ENCODE peak calls at places on chromosomes 7 and 10, in nine cellular contexts. One of them, this sample, is unnamed.

GRCh38 chr10:89342219-89342966 is 14.6 kb downstream of the IFIT3 start:
- DNase-seq in colonic mucosa: no peak
- DNase-seq in mucosa of descending colon: no peak
- DNase-seq in kidney epithelial cell: no peak
- DNase-seq in A549: peak
- DNase-seq in nephron progenitor cell: no peak
- DNase-seq in neural crest cell: no peak
- DNase-seq in coronary artery: no peak
- DNase-seq in RWPE1: peak
- DNase-seq in this sample: no peak

GRCh38 chr7:10931161-10931560 is 42.5 kb upstream of the PHF14 start:
- DNase-seq in colonic mucosa: no peak
- DNase-seq in mucosa of descending colon: no peak
- DNase-seq in kidney epithelial cell: no peak
- DNase-seq in A549: no peak
- DNase-seq in nephron progenitor cell: no peak
- DNase-seq in neural crest cell: no peak
- DNase-seq in coronary artery: no peak
- DNase-seq in RWPE1: no peak
- DNase-seq in this sample: no peak

GRCh38 chr10:44478040-44478439 is 93.1 kb upstream of the CXCL12 start:
- DNase-seq in colonic mucosa: no peak
- DNase-seq in mucosa of descending colon: no peak
- DNase-seq in kidney epithelial cell: no peak
- DNase-seq in A549: no peak
- DNase-seq in nephron progenitor cell: no peak
- DNase-seq in neural crest cell: no peak
- DNase-seq in coronary artery: no peak
- DNase-seq in RWPE1: no peak
- DNase-seq in this sample: no peak

GRCh38 chr10:116683061-116683601 is 59.2 kb downstream of the HSPA12A start:
- DNase-seq in colonic mucosa: no peak
- DNase-seq in mucosa of descending colon: no peak
- DNase-seq in kidney epithelial cell: no peak
- DNase-seq in A549: no peak
- DNase-seq in nephron progenitor cell: no peak
- DNase-seq in neural crest cell: no peak
- DNase-seq in coronary artery: no peak
- DNase-seq in RWPE1: no peak
- DNase-seq in this sample: no peak

GRCh38 chr7:121329460-121330052 is 756 bp downstream of the WNT16 start:
- DNase-seq in colonic mucosa: peak
- DNase-seq in mucosa of descending colon: peak
- DNase-seq in kidney epithelial cell: no peak
- DNase-seq in A549: peak
- DNase-seq in nephron progenitor cell: peak
- DNase-seq in neural crest cell: peak
- DNase-seq in coronary artery: no peak
- DNase-seq in RWPE1: no peak
- DNase-seq in this sample: peak

GRCh38 chr7:30005511-30005910 is 15.9 kb upstream of the SCRN1 start:
- DNase-seq in colonic mucosa: no peak
- DNase-seq in mucosa of descending colon: no peak
- DNase-seq in kidney epithelial cell: no peak
- DNase-seq in A549: no peak
- DNase-seq in nephron progenitor cell: no peak
- DNase-seq in neural crest cell: no peak
- DNase-seq in coronary artery: no peak
- DNase-seq in RWPE1: no peak
- DNase-seq in this sample: no peak

GRCh38 chr7:12674861-12675260 is 12.6 kb upstream of the ARL4A start:
- DNase-seq in colonic mucosa: peak
- DNase-seq in mucosa of descending colon: no peak
- DNase-seq in kidney epithelial cell: no peak
- DNase-seq in A549: peak
- DNase-seq in nephron progenitor cell: no peak
- DNase-seq in neural crest cell: no peak
- DNase-seq in coronary artery: no peak
- DNase-seq in RWPE1: no peak
- DNase-seq in this sample: peak

GRCh38 chr7:81064446-81064845 is 145.6 kb upstream of the SEMA3C start:
- DNase-seq in colonic mucosa: peak
- DNase-seq in mucosa of descending colon: no peak
- DNase-seq in kidney epithelial cell: no peak
- DNase-seq in A549: no peak
- DNase-seq in nephron progenitor cell: no peak
- DNase-seq in neural crest cell: peak
- DNase-seq in coronary artery: no peak
- DNase-seq in RWPE1: no peak
- DNase-seq in this sample: no peak

GRCh38 chr10:89615824-89616223 is 29.2 kb downstream of the PANK1 start:
- DNase-seq in colonic mucosa: no peak
- DNase-seq in mucosa of descending colon: no peak
- DNase-seq in kidney epithelial cell: no peak
- DNase-seq in A549: no peak
- DNase-seq in nephron progenitor cell: no peak
- DNase-seq in neural crest cell: no peak
- DNase-seq in coronary artery: no peak
- DNase-seq in RWPE1: no peak
- DNase-seq in this sample: no peak

GRCh38 chr10:128050937-128051336 is 75.3 kb downstream of the MKI67 start:
- DNase-seq in colonic mucosa: no peak
- DNase-seq in mucosa of descending colon: no peak
- DNase-seq in kidney epithelial cell: no peak
- DNase-seq in A549: no peak
- DNase-seq in nephron progenitor cell: no peak
- DNase-seq in neural crest cell: no peak
- DNase-seq in coronary artery: no peak
- DNase-seq in RWPE1: peak
- DNase-seq in this sample: no peak

GRCh38 chr7:77266162-77266807 is 66.7 kb upstream of the FGL2 start:
- DNase-seq in colonic mucosa: no peak
- DNase-seq in mucosa of descending colon: no peak
- DNase-seq in kidney epithelial cell: no peak
- DNase-seq in A549: no peak
- DNase-seq in nephron progenitor cell: no peak
- DNase-seq in neural crest cell: no peak
- DNase-seq in coronary artery: no peak
- DNase-seq in RWPE1: no peak
- DNase-seq in this sample: no peak

GRCh38 chr7:137940656-137941518 is 61.0 kb downstream of the CREB3L2 start:
- DNase-seq in colonic mucosa: peak
- DNase-seq in mucosa of descending colon: no peak
- DNase-seq in kidney epithelial cell: no peak
- DNase-seq in A549: no peak
- DNase-seq in nephron progenitor cell: no peak
- DNase-seq in neural crest cell: no peak
- DNase-seq in coronary artery: no peak
- DNase-seq in RWPE1: no peak
- DNase-seq in this sample: no peak

GRCh38 chr10:43981232-43981631 is 332.6 kb upstream of the ZNF32 start:
- DNase-seq in colonic mucosa: no peak
- DNase-seq in mucosa of descending colon: no peak
- DNase-seq in kidney epithelial cell: no peak
- DNase-seq in A549: no peak
- DNase-seq in nephron progenitor cell: no peak
- DNase-seq in neural crest cell: no peak
- DNase-seq in coronary artery: no peak
- DNase-seq in RWPE1: no peak
- DNase-seq in this sample: no peak

GRCh38 chr10:114767589-114768393 is 53.8 kb upstream of the FHIP2A start:
- DNase-seq in colonic mucosa: peak
- DNase-seq in mucosa of descending colon: peak
- DNase-seq in kidney epithelial cell: no peak
- DNase-seq in A549: no peak
- DNase-seq in nephron progenitor cell: peak
- DNase-seq in neural crest cell: no peak
- DNase-seq in coronary artery: no peak
- DNase-seq in RWPE1: peak
- DNase-seq in this sample: peak

GRCh38 chr10:26448292-26448691 is 10.2 kb downstream of the APBB1IP start:
- DNase-seq in colonic mucosa: no peak
- DNase-seq in mucosa of descending colon: no peak
- DNase-seq in kidney epithelial cell: no peak
- DNase-seq in A549: no peak
- DNase-seq in nephron progenitor cell: no peak
- DNase-seq in neural crest cell: no peak
- DNase-seq in coronary artery: no peak
- DNase-seq in RWPE1: no peak
- DNase-seq in this sample: no peak
- TF ChIP-seq CTCF in colonic mucosa: no peak
- TF ChIP-seq CTCF in mucosa of descending colon: no peak
- TF ChIP-seq CTCF in kidney epithelial cell: no peak
- TF ChIP-seq CTCF in A549: no peak
- TF ChIP-seq CTCF in nephron progenitor cell: no peak
- TF ChIP-seq CTCF in neural crest cell: peak
- TF ChIP-seq CTCF in coronary artery: no peak
- TF ChIP-seq CTCF in RWPE1: no peak
- TF ChIP-seq CTCF in this sample: no peak

DNA sequence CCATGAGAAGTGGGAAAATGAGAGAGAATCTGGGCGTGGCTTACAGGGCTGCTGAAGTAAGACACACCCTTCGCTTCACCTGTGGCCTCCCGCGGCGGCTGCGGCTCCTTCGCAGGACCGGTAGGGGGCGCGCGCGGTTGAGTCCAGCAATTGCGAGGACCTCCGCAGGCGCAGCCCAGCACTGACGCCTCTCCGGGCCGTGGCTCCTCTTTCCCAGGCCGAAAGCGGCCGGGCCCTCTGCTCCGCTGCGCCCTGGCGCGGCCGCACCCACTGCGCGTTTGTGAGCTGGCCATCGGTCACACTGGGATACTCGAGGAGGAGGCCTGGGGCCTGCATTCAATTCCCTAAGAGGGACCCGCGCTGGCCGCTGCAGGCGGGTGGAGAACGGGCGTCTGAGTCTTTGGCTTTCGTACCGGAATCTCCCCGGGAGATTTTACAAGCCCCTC is at the start of gene LRRD1:
- DNase-seq in colonic mucosa: peak
- DNase-seq in mucosa of descending colon: peak
- DNase-seq in kidney epithelial cell: peak
- DNase-seq in A549: peak
- DNase-seq in nephron progenitor cell: peak
- DNase-seq in neural crest cell: peak
- DNase-seq in coronary artery: peak
- DNase-seq in RWPE1: peak
- DNase-seq in this sample: peak
- TF ChIP-seq CTCF in colonic mucosa: peak
- TF ChIP-seq CTCF in mucosa of descending colon: peak
- TF ChIP-seq CTCF in kidney epithelial cell: peak
- TF ChIP-seq CTCF in A549: peak
- TF ChIP-seq CTCF in nephron progenitor cell: peak
- TF ChIP-seq CTCF in neural crest cell: peak
- TF ChIP-seq CTCF in coronary artery: peak
- TF ChIP-seq CTCF in RWPE1: peak
- TF ChIP-seq CTCF in this sample: peak

DNA sequence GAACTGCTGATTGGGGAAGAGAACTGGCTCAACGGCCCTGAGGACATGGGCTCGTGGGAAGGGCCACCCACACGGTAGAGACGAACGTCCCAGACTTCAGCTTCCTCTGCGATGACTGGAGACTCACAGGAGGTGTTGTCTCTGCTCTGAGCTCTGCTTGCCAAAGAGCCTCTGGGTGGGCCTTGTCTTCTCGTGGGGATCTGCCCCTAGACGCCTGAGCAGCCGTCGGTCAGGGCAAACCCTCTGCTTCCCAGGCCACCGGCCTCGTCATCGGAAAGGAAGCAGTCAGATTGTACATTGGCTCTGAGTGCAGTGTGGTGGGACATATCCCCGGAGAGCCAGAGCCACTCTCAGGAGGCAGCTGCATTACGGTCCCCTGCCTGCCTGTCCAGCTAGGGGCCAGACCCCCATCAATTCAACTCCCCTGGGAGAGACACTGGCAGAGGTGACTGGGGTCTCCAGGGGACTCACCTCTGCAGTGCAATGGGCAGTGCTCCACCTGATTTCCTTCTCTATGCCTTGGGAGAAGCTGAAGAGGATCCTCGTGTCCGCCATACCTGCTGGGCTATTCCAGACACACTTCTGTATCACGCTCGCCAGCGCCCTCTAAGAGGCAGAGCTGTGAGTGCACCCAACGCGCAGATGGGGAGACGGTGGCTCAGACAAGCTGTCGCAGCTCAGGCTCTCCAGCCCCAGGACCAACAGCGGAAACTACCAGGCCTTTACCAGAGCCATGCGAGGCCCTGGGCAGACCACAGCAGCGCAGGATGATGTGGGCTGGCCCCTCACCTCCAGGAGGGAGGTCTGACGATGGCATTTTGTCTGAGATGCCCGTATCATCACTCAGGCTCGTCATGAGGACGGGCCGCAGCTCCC is 227.4 kb downstream of the TCERG1L start:
- DNase-seq in colonic mucosa: no peak
- DNase-seq in mucosa of descending colon: no peak
- DNase-seq in kidney epithelial cell: no peak
- DNase-seq in A549: no peak
- DNase-seq in nephron progenitor cell: peak
- DNase-seq in neural crest cell: no peak
- DNase-seq in coronary artery: no peak
- DNase-seq in RWPE1: no peak
- DNase-seq in this sample: no peak
- TF ChIP-seq CTCF in colonic mucosa: no peak
- TF ChIP-seq CTCF in mucosa of descending colon: no peak
- TF ChIP-seq CTCF in kidney epithelial cell: no peak
- TF ChIP-seq CTCF in A549: no peak
- TF ChIP-seq CTCF in nephron progenitor cell: peak
- TF ChIP-seq CTCF in neural crest cell: peak
- TF ChIP-seq CTCF in coronary artery: no peak
- TF ChIP-seq CTCF in RWPE1: no peak
- TF ChIP-seq CTCF in this sample: no peak

GRCh38 chr10:119243967-119244366 is 36.6 kb downstream of the GRK5 start:
- DNase-seq in colonic mucosa: no peak
- DNase-seq in mucosa of descending colon: no peak
- DNase-seq in kidney epithelial cell: no peak
- DNase-seq in A549: no peak
- DNase-seq in nephron progenitor cell: no peak
- DNase-seq in neural crest cell: no peak
- DNase-seq in coronary artery: no peak
- DNase-seq in RWPE1: no peak
- DNase-seq in this sample: no peak

GRCh38 chr10:119246862-119247549 is 39.6 kb downstream of the GRK5 start:
- DNase-seq in colonic mucosa: no peak
- DNase-seq in mucosa of descending colon: no peak
- DNase-seq in kidney epithelial cell: no peak
- DNase-seq in A549: no peak
- DNase-seq in nephron progenitor cell: no peak
- DNase-seq in neural crest cell: no peak
- DNase-seq in coronary artery: peak
- DNase-seq in RWPE1: no peak
- DNase-seq in this sample: no peak

GRCh38 chr10:119243478-119243877 is 36.1 kb downstream of the GRK5 start:
- DNase-seq in colonic mucosa: no peak
- DNase-seq in mucosa of descending colon: no peak
- DNase-seq in kidney epithelial cell: no peak
- DNase-seq in A549: no peak
- DNase-seq in nephron progenitor cell: no peak
- DNase-seq in neural crest cell: no peak
- DNase-seq in coronary artery: no peak
- DNase-seq in RWPE1: no peak
- DNase-seq in this sample: no peak

GRCh38 chr10:119247550-119247894 is 40.2 kb downstream of the GRK5 start:
- DNase-seq in colonic mucosa: no peak
- DNase-seq in mucosa of descending colon: no peak
- DNase-seq in kidney epithelial cell: no peak
- DNase-seq in A549: no peak
- DNase-seq in nephron progenitor cell: no peak
- DNase-seq in neural crest cell: no peak
- DNase-seq in coronary artery: no peak
- DNase-seq in RWPE1: no peak
- DNase-seq in this sample: no peak

GRCh38 chr10:119245272-119245671 is 37.9 kb downstream of the GRK5 start:
- DNase-seq in colonic mucosa: no peak
- DNase-seq in mucosa of descending colon: no peak
- DNase-seq in kidney epithelial cell: no peak
- DNase-seq in A549: no peak
- DNase-seq in nephron progenitor cell: no peak
- DNase-seq in neural crest cell: no peak
- DNase-seq in coronary artery: no peak
- DNase-seq in RWPE1: peak
- DNase-seq in this sample: no peak
- TF ChIP-seq CTCF in colonic mucosa: no peak
- TF ChIP-seq CTCF in mucosa of descending colon: no peak
- TF ChIP-seq CTCF in kidney epithelial cell: no peak
- TF ChIP-seq CTCF in A549: no peak
- TF ChIP-seq CTCF in nephron progenitor cell: no peak
- TF ChIP-seq CTCF in neural crest cell: no peak
- TF ChIP-seq CTCF in coronary artery: no peak
- TF ChIP-seq CTCF in RWPE1: no peak
- TF ChIP-seq CTCF in this sample: no peak

This sample was measured in endothelial cell.